ENCODE peak calls at places on chromosomes 4 and X, in nine cellular contexts. D is AG09309, K is OCI-LY7, T is fibroblast of the aortic adventitia, O is PC-9, G is IMR-90, S is BJ, H is keratinocyte, V is mesendoderm. U is an unnamed sample.

GRCh38 chr4:76984127-76984526 is 34.6 kb downstream of the SEPTIN11 start:
- DNase-seq in D (no peak), K (peak; percentile 9), T (peak; percentile 73), O (no peak), G (peak; percentile 69), S (no peak), H (no peak), V (peak; percentile 49), U (no peak)

GRCh38 chr4:132564920-132565319 is 584.2 kb upstream of the PCDH10 start:
- DNase-seq in D (no peak), K (peak; percentile 16), T (no peak), O (peak; percentile 39), G (no peak), S (no peak), H (no peak), V (peak; percentile 42), U (no peak)

GRCh38 chrX:133783273-133783672 is 202.1 kb downstream of the GPC3 start:
- DNase-seq in D (no peak), K (peak; percentile 51), T (no peak), O (no peak), G (no peak), S (no peak), H (no peak), V (no peak), U (no peak)

GRCh38 chr4:145735330-145735638 is 55.3 kb downstream of the C4orf51 start:
- DNase-seq in D (peak; percentile 89), K (no peak), T (peak; percentile 95), O (peak; percentile 93), G (peak; percentile 96), S (peak; percentile 88), H (peak; percentile 55), V (peak; percentile 98), U (peak; percentile 84)

GRCh38 chr4:52577285-52577968 is 81.7 kb downstream of the USP46 start:
- DNase-seq in D (peak; percentile 68), K (no peak), T (peak; percentile 34), O (no peak), G (peak; percentile 81), S (no peak), H (no peak), V (no peak), U (no peak)

GRCh38 chrX:96791559-96791958 is 92.1 kb upstream of the RPA4 start:
- DNase-seq in D (peak; percentile 14), K (no peak), T (peak; percentile 86), O (no peak), G (peak; percentile 16), S (peak; percentile 4), H (no peak), V (no peak), U (peak; percentile 31)

GRCh38 chr4:90958256-90958895 is 831.2 kb downstream of the CCSER1 start:
- DNase-seq in D (no peak), K (no peak), T (no peak), O (peak; percentile 37), G (peak; percentile 69), S (peak; percentile 12), H (no peak), V (peak; percentile 78), U (peak; percentile 53)

GRCh38 chr4:68366600-68366999 is 16.7 kb upstream of the YTHDC1 start:
- DNase-seq in D (no peak), K (no peak), T (no peak), O (no peak), G (no peak), S (no peak), H (no peak), V (no peak), U (no peak)

GRCh38 chrX:51158261-51158660 is 174.4 kb upstream of the NUDT10 start:
- DNase-seq in D (no peak), K (no peak), T (no peak), O (no peak), G (no peak), S (no peak), H (no peak), V (no peak), U (no peak)

GRCh38 chr4:26326791-26327190 is 6.0 kb downstream of the RBPJ start:
- DNase-seq in D (peak; percentile 89), K (no peak), T (peak; percentile 89), O (peak; percentile 61), G (peak; percentile 95), S (peak; percentile 80), H (no peak), V (no peak), U (peak; percentile 84)

GRCh38 chr4:108622828-108623227 is 2.5 kb downstream of the RPL34 start:
- DNase-seq in D (no peak), K (no peak), T (no peak), O (no peak), G (no peak), S (no peak), H (no peak), V (no peak), U (no peak)

GRCh38 chr4:108620933-108621905 is 843 bp downstream of the RPL34 start:
- DNase-seq in D (no peak), K (peak; percentile 13), T (peak; percentile 27), O (no peak), G (peak; percentile 21), S (no peak), H (no peak), V (no peak), U (no peak)

GRCh38 chr4:108624263-108625056 is 4.1 kb downstream of the RPL34 start:
- DNase-seq in D (no peak), K (no peak), T (no peak), O (no peak), G (no peak), S (no peak), H (no peak), V (no peak), U (no peak)

GRCh38 chr4:108620101-108620932 is at the start of gene RPL34:
- DNase-seq in D (peak; percentile 94), K (peak; percentile 98), T (peak; percentile 99), O (peak; percentile 87), G (peak; percentile 99), S (peak; percentile 93), H (peak; percentile 84), V (peak; percentile 99), U (peak; percentile 98)

GRCh38 chr4:108622022-108622421 is 1.6 kb downstream of the RPL34 start:
- DNase-seq in D (no peak), K (no peak), T (no peak), O (no peak), G (no peak), S (no peak), H (no peak), V (no peak), U (no peak)
- H3K4me3 ChIP-seq in D (peak overlapping the region; percentile 84), K (peak overlapping the region; percentile 90), T (peak overlapping the region; percentile 96), O (peak overlapping the region; percentile 88), G (no peak overlapping the region), S (no peak overlapping the region), H (peak overlapping the region; percentile 85), V (no peak overlapping the region), U (peak overlapping the region; percentile 99)

DNA sequence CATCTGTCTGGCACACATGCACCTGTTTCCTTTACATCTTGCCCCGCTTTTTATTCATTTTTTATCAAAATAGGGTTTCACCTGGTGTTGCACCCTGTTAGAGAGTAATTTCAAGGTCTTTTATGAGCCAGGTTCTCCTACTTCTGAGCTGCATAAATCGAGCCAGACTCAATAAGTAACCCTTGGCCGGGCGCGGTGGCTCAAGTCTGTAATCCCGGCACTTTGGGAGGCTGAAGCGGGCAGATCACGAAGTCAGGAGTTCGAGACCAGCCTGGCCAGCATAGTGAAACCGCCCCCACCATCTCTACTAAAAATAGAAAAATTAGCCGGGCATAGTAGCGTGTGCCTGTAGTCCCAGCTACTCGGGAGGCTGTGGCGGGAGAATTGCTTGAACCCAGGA is 1.0 kb upstream of the PPP2R3B start:
- DNase-seq in D (no peak), K (no peak), T (no peak), O (no peak), G (no peak), S (no peak), H (no peak), V (no peak), U (no peak)
- H3K4me3 ChIP-seq in D (peak overlapping the region; percentile 34), K (peak overlapping the region; percentile 74), T (peak overlapping the region; percentile 72), O (peak overlapping the region; percentile 79), G (peak overlapping the region; percentile 58), S (peak overlapping the region; percentile 77), H (peak overlapping the region; percentile 93), V (no peak overlapping the region), U (peak overlapping the region; percentile 80)

DNA sequence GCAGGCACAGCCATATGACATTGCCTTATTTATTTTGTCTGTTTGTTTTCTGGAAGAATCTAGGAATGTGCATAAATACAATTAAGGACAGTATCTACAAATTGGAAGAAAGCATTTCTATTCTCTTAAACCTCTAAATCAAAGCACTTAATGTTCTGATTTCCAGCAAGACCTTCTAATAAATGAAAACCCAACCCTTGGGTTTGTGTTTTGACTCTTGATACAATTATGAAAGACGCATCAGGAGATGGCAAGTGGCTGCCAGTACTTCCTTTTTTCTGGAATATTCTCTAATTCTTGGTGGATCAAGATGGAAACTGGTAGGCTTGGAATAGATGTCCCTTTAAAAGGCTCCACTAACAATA is 428 bp upstream of the CPE start:
- DNase-seq in D (no peak), K (no peak), T (no peak), O (no peak), G (no peak), S (no peak), H (no peak), V (no peak), U (no peak)
- H3K4me3 ChIP-seq in D (peak overlapping the region; percentile 33), K (no peak overlapping the region), T (peak overlapping the region; percentile 71), O (peak overlapping the region; percentile 58), G (peak overlapping the region; percentile 46), S (peak overlapping the region; percentile 43), H (peak overlapping the region; percentile 32), V (no peak overlapping the region), U (peak overlapping the region; percentile 58)

GRCh38 chr4:112889199-112889598 is 160.3 kb upstream of the ANK2 start:
- DNase-seq in D (no peak), K (no peak), T (no peak), O (no peak), G (no peak), S (no peak), H (no peak), V (no peak), U (no peak)

GRCh38 chr4:112888617-112889016 is 160.8 kb upstream of the ANK2 start:
- DNase-seq in D (no peak), K (no peak), T (no peak), O (no peak), G (no peak), S (no peak), H (no peak), V (no peak), U (peak; percentile 18)

GRCh38 chr4:112885897-112886296 is 163.6 kb upstream of the ANK2 start:
- DNase-seq in D (no peak), K (no peak), T (no peak), O (no peak), G (no peak), S (no peak), H (no peak), V (peak; percentile 33), U (no peak)

GRCh38 chr4:112894480-112894879 is 155.0 kb upstream of the ANK2 start:
- DNase-seq in D (no peak), K (no peak), T (no peak), O (no peak), G (no peak), S (no peak), H (no peak), V (no peak), U (no peak)

DNA sequence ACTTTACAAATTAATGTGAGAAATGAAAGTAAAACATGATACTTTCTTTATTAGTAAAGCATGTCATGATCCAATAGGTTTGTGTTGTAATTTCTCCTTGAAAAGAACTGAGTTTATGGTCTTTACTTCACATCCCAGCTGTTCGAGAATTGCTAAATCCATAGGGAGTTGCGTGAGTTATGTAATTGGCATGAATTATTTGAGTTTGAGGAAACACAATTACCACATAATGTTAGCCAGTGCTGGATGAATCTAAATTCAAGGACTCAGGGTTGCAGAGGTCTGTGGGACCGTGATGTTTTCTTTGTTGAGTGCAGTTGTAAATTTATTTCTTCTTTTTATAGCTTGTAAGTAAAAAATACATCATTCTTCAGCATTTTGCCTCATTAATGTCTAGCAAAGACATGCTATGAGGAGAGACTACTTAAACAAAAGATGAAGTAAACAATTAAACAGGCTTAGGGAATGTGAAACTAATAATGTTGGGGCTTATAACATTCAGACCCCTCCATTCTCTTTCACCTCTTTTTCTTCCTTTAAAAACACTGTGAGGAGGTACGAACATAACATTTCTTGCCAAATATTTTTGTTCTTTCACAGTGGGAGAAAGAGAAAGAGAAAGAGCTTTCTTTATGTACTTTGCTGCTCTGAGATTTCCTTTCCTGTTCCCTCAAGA is 159.7 kb upstream of the ANK2 start:
- DNase-seq in D (peak; percentile 82), K (no peak), T (peak; percentile 90), O (no peak), G (peak; percentile 6), S (peak; percentile 50), H (no peak), V (no peak), U (peak; percentile 95)
- H3K4me3 ChIP-seq in D (no peak overlapping the region), K (no peak overlapping the region), T (peak overlapping the region; percentile 44), O (no peak overlapping the region), G (no peak overlapping the region), S (no peak overlapping the region), H (no peak overlapping the region), V (no peak overlapping the region), U (peak overlapping the region; percentile 37)

U was measured in skeletal muscle cell.